ENCODE peak calls at places on chromosomes 6 and 20, in ten cellular contexts. C is foreskin fibroblast; T is H7; W is NCI-H1105; O is central memory CD4-positive, alpha-beta T cell; I is coronary artery; S is mucosa of gallbladder; U is NCI-H446; E is WTC11; R is CD4-positive, alpha-beta T cell. V is an unnamed sample.

GRCh38 chr6:13247627-13248026 is 80.7 kb downstream of the TBC1D7 start:
- DNase-seq in W (no peak), E (no peak), I (no peak), R (no peak), U (no peak), O (no peak), C (no peak), T (no peak), S (no peak), V (no peak)

GRCh38 chr6:156685823-156686428 is 91.3 kb upstream of the ARID1B start:
- DNase-seq in U (no peak), R (no peak), T (no peak), I (no peak), C (no peak), W (no peak), O (no peak), E (no peak), S (no peak), V (no peak)

GRCh38 chr6:36679043-36679821 is 718 bp downstream of the CDKN1A start:
- DNase-seq in E (peak; percentile 44), I (peak; percentile 96), S (peak; percentile 53), C (no peak), O (peak; percentile 36), U (peak; percentile 57), R (peak; percentile 21), T (peak; percentile 74), W (peak; percentile 16), V (no peak)

GRCh38 chr6:96716221-96716620 is 121.1 kb downstream of the GPR63 start:
- DNase-seq in R (no peak), O (no peak), I (no peak), S (no peak), W (no peak), T (peak; percentile 13), E (no peak), C (no peak), U (no peak), V (no peak)

GRCh38 chr20:52191132-52191435 is 495 bp downstream of the ZFP64 start:
- DNase-seq in I (no peak), U (peak; percentile 67), W (peak; percentile 64), R (no peak), O (no peak), C (peak; percentile 37), E (no peak), T (no peak), S (no peak), V (no peak)

GRCh38 chr6:118785601-118786000 is 108.4 kb upstream of the ASF1A start:
- DNase-seq in I (no peak), U (no peak), T (no peak), O (no peak), S (no peak), E (no peak), C (no peak), W (no peak), R (no peak), V (no peak)

GRCh38 chr6:169424821-169425240 is 171.2 kb upstream of the THBS2 start:
- DNase-seq in U (no peak), W (no peak), S (peak; percentile 51), E (no peak), O (no peak), I (no peak), T (no peak), C (no peak), R (no peak), V (no peak)

GRCh38 chr6:133918208-133918930 is 29.5 kb downstream of the TCF21 start:
- DNase-seq in C (no peak), E (no peak), I (no peak), U (peak; percentile 68), T (no peak), S (no peak), W (no peak), R (no peak), O (no peak), V (no peak)

GRCh38 chr6:52407467-52407866 is 12.7 kb upstream of the EFHC1 start:
- DNase-seq in I (no peak), R (no peak), O (no peak), U (peak; percentile 63), C (peak; percentile 30), S (no peak), T (peak; percentile 57), W (peak; percentile 70), E (no peak), V (peak; percentile 58)

GRCh38 chr6:159149641-159150040 is 19.6 kb upstream of the FNDC1 start:
- DNase-seq in W (no peak), R (no peak), S (no peak), T (no peak), O (no peak), I (no peak), U (no peak), E (no peak), C (peak; percentile 19), V (no peak)

GRCh38 chr20:896626-897025 is 19.5 kb downstream of the ANGPT4 start:
- DNase-seq in W (no peak), O (no peak), S (no peak), C (no peak), U (no peak), I (no peak), T (no peak), E (no peak), R (no peak), V (no peak)

GRCh38 chr6:131231103-131231502 is 95.8 kb downstream of the AKAP7 start:
- DNase-seq in R (no peak), S (no peak), O (no peak), W (no peak), U (no peak), C (no peak), E (no peak), T (no peak), I (no peak), V (peak; percentile 10)

GRCh38 chr6:158654498-158654897 is 4.6 kb downstream of the SYTL3 start:
- DNase-seq in O (no peak), E (no peak), I (no peak), S (peak; percentile 76), U (peak; percentile 64), T (no peak), W (peak; percentile 94), C (peak; percentile 78), R (no peak), V (peak; percentile 84)

GRCh38 chr6:35064508-35065440 is 76.4 kb downstream of the TCP11 start:
- DNase-seq in E (no peak), R (no peak), W (no peak), U (no peak), I (no peak), C (no peak), O (no peak), S (no peak), T (peak; percentile 90), V (no peak)

GRCh38 chr6:157066781-157067491 is 256.4 kb downstream of the TMEM242 start:
- DNase-seq in W (no peak), E (no peak), T (no peak), C (no peak), R (no peak), S (no peak), I (no peak), O (no peak), U (no peak), V (no peak)

GRCh38 chr20:699811-700338 is 24.3 kb upstream of the SCRT2 start:
- DNase-seq in R (no peak), I (no peak), E (peak; percentile 51), T (peak; percentile 79), C (no peak), O (no peak), W (no peak), U (no peak), S (no peak), V (no peak)

GRCh38 chr20:32538526-32538918 is 46.6 kb downstream of the NOL4L start:
- DNase-seq in E (peak; percentile 26), U (no peak), R (peak; percentile 73), O (peak; percentile 60), T (peak; percentile 82), I (no peak), S (no peak), C (no peak), W (no peak), V (no peak)

GRCh38 chr6:150622941-150623874 is 23.5 kb downstream of the PLEKHG1 start:
- DNase-seq in I (no peak), E (no peak), S (no peak), R (no peak), C (no peak), W (peak; percentile 68), O (peak; percentile 33), T (no peak), U (no peak), V (no peak)

V was measured in hepatic stellate cell.